ENCODE peak calls at places on chromosomes 1 and 21, in ten cellular contexts. T, K, I, M, H, D, A, V, F and Q are unnamed samples.

GRCh38 chr1:63073530-63074306 is 248.6 kb upstream of the FOXD3 start:
- DNase-seq in T (peak; percentile 69), K (no peak), I (no peak), M (no peak), H (no peak), D (no peak), A (no peak), V (no peak), F (no peak), Q (no peak)

GRCh38 chr1:12552951-12553921 is 64.8 kb downstream of the DHRS3 start:
- DNase-seq in T (peak; percentile 66), K (no peak), I (no peak), M (peak; percentile 25), H (no peak), D (peak; percentile 36), A (no peak), V (no peak), F (no peak), Q (no peak)

GRCh38 chr1:183604811-183605210 is 14.6 kb upstream of the NCF2 start:
- DNase-seq in T (no peak), K (no peak), I (no peak), M (no peak), H (peak; percentile 66), D (no peak), A (no peak), V (no peak), F (no peak), Q (no peak)

GRCh38 chr21:39386194-39386593 is 37.3 kb upstream of the HMGN1 start:
- DNase-seq in T (no peak), K (peak; percentile 37), I (no peak), M (no peak), H (peak; percentile 29), D (peak; percentile 75), A (no peak), V (no peak), F (no peak), Q (peak; percentile 70)

GRCh38 chr1:39701092-39701460 is 9.8 kb upstream of the HPCAL4 start:
- DNase-seq in T (no peak), K (peak; percentile 75), I (no peak), M (no peak), H (peak; percentile 47), D (no peak), A (no peak), V (no peak), F (no peak), Q (no peak)

GRCh38 chr1:18554597-18554996 is 73.9 kb downstream of the KLHDC7A start:
- DNase-seq in T (no peak), K (peak; percentile 49), I (no peak), M (no peak), H (no peak), D (no peak), A (no peak), V (no peak), F (no peak), Q (no peak)

GRCh38 chr1:201302168-201302896 is 19.0 kb downstream of the PKP1 start:
- DNase-seq in T (no peak), K (no peak), I (no peak), M (no peak), H (no peak), D (no peak), A (no peak), V (no peak), F (no peak), Q (no peak)

GRCh38 chr1:43763497-43763973 is 56.2 kb downstream of the ST3GAL3 start:
- DNase-seq in T (peak; percentile 78), K (peak; percentile 65), I (peak; percentile 74), M (peak; percentile 71), H (peak; percentile 74), D (peak; percentile 71), A (peak; percentile 39), V (peak; percentile 72), F (peak; percentile 92), Q (no peak)

GRCh38 chr21:16891821-16892220 is 621.0 kb upstream of the CXADR start:
- DNase-seq in T (no peak), K (no peak), I (no peak), M (no peak), H (no peak), D (no peak), A (no peak), V (no peak), F (no peak), Q (no peak)

GRCh38 chr1:163870666-163871065 is 548.9 kb downstream of the NUF2 start:
- DNase-seq in T (no peak), K (no peak), I (no peak), M (no peak), H (no peak), D (no peak), A (no peak), V (no peak), F (no peak), Q (no peak)

GRCh38 chr1:27218736-27219135 is 15.7 kb upstream of the WDTC1 start:
- DNase-seq in T (no peak), K (no peak), I (no peak), M (no peak), H (no peak), D (no peak), A (no peak), V (no peak), F (no peak), Q (no peak)

DNA sequence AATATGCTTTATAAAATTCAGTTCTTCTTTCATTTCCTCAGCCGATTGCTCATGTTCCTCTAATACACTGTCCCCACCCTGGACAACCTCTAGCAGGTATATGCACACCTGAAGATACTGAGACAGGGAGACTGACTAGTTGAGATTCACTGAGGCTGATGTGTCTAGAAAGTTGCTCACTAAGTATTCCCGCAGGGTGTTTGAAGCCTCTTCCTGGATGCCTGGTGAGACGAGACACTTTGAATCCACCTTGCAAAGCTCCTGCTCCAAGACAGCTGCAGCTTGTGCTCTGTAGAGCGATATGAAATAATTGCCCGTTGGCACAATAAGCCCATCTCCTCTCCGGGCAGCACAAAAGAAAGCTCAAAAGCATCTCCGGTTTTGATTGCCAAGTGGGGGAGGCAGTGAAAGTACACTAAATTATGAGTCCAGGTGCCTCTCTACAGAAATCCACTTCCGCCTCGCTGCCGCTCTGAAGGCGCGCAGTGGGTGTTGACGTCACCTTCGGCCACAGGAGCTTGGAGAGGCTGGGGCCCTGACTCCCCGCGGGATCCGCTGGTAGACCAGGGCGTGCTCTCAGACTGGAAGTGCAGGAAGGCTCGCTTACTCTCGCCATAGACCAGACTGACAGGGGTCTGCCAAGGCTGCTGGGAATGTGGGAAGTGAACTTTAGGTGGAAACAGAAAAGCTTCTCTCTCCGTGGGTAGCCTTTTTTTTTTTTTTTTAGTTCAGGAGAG is 46.3 kb downstream of the GPA33 start:
- DNase-seq in T (peak; percentile 67), K (peak; percentile 87), I (peak; percentile 88), M (peak; percentile 79), H (peak; percentile 91), D (peak; percentile 36), A (no peak), V (no peak), F (peak; percentile 91), Q (no peak)
- H3K27ac ChIP-seq in T (no peak overlapping the region), K (peak overlapping the region; percentile 29), I (peak overlapping the region; percentile 59), M (no peak overlapping the region), H (no peak overlapping the region), D (no peak overlapping the region), A (no peak overlapping the region), V (no peak overlapping the region), F (peak overlapping the region; percentile 19), Q (no peak overlapping the region)

GRCh38 chr1:236516929-236517704 is 6.7 kb upstream of the LGALS8 start:
- DNase-seq in T (no peak), K (no peak), I (no peak), M (no peak), H (no peak), D (peak; percentile 93), A (no peak), V (no peak), F (no peak), Q (no peak)
- TF ChIP-seq EP300 in T (no peak), K (no peak), I (no peak), M (no peak), H (no peak), D (no peak), A (no peak), V (no peak), F (no peak), Q (no peak)

DNA sequence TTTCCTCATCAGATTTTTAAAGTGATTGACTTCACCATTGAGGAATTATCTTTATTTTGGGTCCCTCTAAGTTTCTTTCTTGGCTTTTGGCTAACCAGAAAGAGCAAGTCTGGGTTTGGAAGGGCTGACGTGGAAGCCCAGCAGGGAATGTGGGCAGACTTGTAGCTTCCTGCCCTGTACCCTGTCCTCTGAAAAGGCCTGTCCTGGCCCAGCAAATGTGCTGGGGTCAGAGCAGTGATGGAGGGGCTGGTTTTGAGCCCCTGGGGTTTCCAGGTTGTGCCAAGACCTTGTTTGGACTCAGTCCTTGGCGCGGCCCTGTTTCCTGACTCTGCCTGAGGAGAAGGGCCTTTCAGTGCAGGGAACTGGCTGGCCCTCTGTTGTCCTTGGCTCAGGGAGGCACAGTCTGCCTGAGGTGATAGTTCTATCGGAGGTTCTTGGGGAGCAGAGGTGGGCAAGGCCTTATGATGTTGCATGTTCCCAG is 72.1 kb downstream of the UCK2 start:
- DNase-seq in T (no peak), K (peak; percentile 55), I (no peak), M (no peak), H (no peak), D (no peak), A (no peak), V (no peak), F (no peak), Q (no peak)
- TF ChIP-seq POLR2AphosphoS5 in T (no peak), K (no peak), I (no peak), M (no peak), H (no peak), D (no peak), A (no peak), V (no peak), F (no peak), Q (no peak)

GRCh38 chr1:168714012-168714411 is 15.0 kb downstream of the DPT start:
- DNase-seq in T (no peak), K (no peak), I (peak; percentile 86), M (no peak), H (no peak), D (no peak), A (no peak), V (no peak), F (no peak), Q (no peak)

GRCh38 chr1:168708698-168709406 is 20.2 kb downstream of the DPT start:
- DNase-seq in T (peak; percentile 36), K (no peak), I (no peak), M (no peak), H (no peak), D (no peak), A (no peak), V (no peak), F (no peak), Q (no peak)

GRCh38 chr1:168706376-168706995 is 22.5 kb downstream of the DPT start:
- DNase-seq in T (no peak), K (no peak), I (no peak), M (no peak), H (no peak), D (no peak), A (no peak), V (no peak), F (no peak), Q (no peak)

GRCh38 chr1:168709407-168709891 is 19.6 kb downstream of the DPT start:
- DNase-seq in T (no peak), K (no peak), I (no peak), M (no peak), H (no peak), D (no peak), A (no peak), V (no peak), F (no peak), Q (no peak)

DNA sequence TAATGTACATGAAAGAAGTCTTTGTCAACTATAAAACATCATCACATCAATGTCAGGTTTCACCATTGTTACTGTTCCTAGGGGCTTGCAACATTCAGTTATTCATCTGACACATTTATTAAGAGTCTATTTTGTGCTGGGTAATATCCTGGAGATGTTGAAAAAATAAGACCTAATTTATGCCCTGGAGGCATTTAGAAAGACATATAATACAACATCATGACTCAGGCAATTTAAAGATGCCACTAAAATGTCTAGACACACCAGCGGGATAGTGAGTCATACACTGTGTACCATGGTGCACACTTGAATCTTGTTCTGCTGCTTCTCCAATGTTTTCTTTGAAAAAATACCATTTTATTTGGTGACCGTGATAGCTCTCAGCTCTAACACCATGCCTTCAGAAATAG is 19.1 kb downstream of the DPT start:
- DNase-seq in T (no peak), K (no peak), I (no peak), M (no peak), H (no peak), D (no peak), A (no peak), V (no peak), F (no peak), Q (no peak)
- H3K27ac ChIP-seq in T (peak overlapping the region; percentile 99), K (peak overlapping the region; percentile 74), I (peak overlapping the region; percentile 72), M (no peak overlapping the region), H (peak overlapping the region; percentile 16), D (no peak overlapping the region), A (no peak overlapping the region), V (no peak overlapping the region), F (peak overlapping the region; percentile 75), Q (peak overlapping the region; percentile 66)